ENCODE peak calls at places on chromosomes 4 and X, in ten cellular contexts. X is pancreas; U is NCI-H1092 treated with DMSO at 0.1 percent for 48 hours; A is IMR-90; P is activated CD4-positive, alpha-beta T cell treated with anti-CD3 and anti-CD28 coated beads, Interleukin-2, amount 50 U/mL, for 24 hours; J is stimulated activated CD8-positive, alpha-beta memory T cell treated with anti-CD3 and anti-CD28 coated beads, Interleukin-15, amount 100 ng/mL, for 24 hours; G is activated T-cell treated with anti-CD3 and anti-CD28 coated beads, Interleukin-2, amount 50 U/mL, for 1 hour; Q is T-helper 9 cell; K is AG04450; Y is naive B cell. M is an unnamed sample.

GRCh38 chrX:16160729-16161128 is 6.6 kb upstream of the MAGEB17 start:
- DNase-seq in X (no peak), U (no peak), A (peak; percentile 88), P (no peak), J (no peak), G (no peak), Q (no peak), K (peak; percentile 36), Y (no peak), M (no peak)

GRCh38 chr4:8121236-8122015 is 37.2 kb downstream of the ABLIM2 start:
- DNase-seq in X (no peak), U (no peak), A (no peak), P (no peak), J (no peak), G (no peak), Q (no peak), K (no peak), Y (no peak), M (no peak)

GRCh38 chrX:140572724-140573123 is 67.9 kb upstream of the SOX3 start:
- DNase-seq in X (no peak), U (no peak), A (peak; percentile 34), P (no peak), J (no peak), G (no peak), Q (no peak), K (no peak), Y (no peak), M (no peak)

GRCh38 chr4:159150380-159150779 is 47.5 kb downstream of the RAPGEF2 start:
- DNase-seq in X (no peak), U (no peak), A (no peak), P (no peak), J (no peak), G (no peak), Q (no peak), K (no peak), Y (no peak), M (no peak)

GRCh38 chr4:21948347-21949072 is at the start of gene KCNIP4:
- DNase-seq in X (peak; percentile 66), U (peak; percentile 54), A (no peak), P (no peak), J (no peak), G (peak; percentile 16), Q (no peak), K (no peak), Y (no peak), M (no peak)

GRCh38 chrX:10155137-10155536 is 1.6 kb upstream of the CLCN4 start:
- DNase-seq in X (no peak), U (no peak), A (no peak), P (no peak), J (no peak), G (no peak), Q (no peak), K (no peak), Y (no peak), M (no peak)

GRCh38 chr4:47774078-47774477 is 63.8 kb downstream of the CORIN start:
- DNase-seq in X (no peak), U (no peak), A (no peak), P (no peak), J (no peak), G (no peak), Q (no peak), K (no peak), Y (no peak), M (no peak)

GRCh38 chrX:31353095-31353494 is 281.3 kb upstream of the FTHL17 start:
- DNase-seq in X (no peak), U (no peak), A (peak; percentile 62), P (no peak), J (no peak), G (no peak), Q (no peak), K (no peak), Y (no peak), M (no peak)

GRCh38 chrX:15349046-15349445 is 13.7 kb upstream of the PIGA start:
- DNase-seq in X (no peak), U (peak; percentile 63), A (peak; percentile 73), P (no peak), J (no peak), G (peak; percentile 15), Q (no peak), K (peak; percentile 53), Y (peak; percentile 14), M (no peak)

GRCh38 chr4:140326395-140326993 is 47.0 kb upstream of the SCOC start:
- DNase-seq in X (no peak), U (peak; percentile 63), A (peak; percentile 65), P (no peak), J (no peak), G (no peak), Q (no peak), K (no peak), Y (no peak), M (no peak)